ENCODE peak calls at places on chromosome 10, in eight cellular contexts. One of them, this sample, is unnamed.

GRCh38 chr10:62443866-62444265 is 69.7 kb downstream of the ZNF365 start:
- DNase-seq in putamen: no peak
- DNase-seq in naive B cell: no peak
- DNase-seq in NCI-H2029: no peak
- DNase-seq in endothelial cell: no peak
- DNase-seq in chondrocyte: no peak
- DNase-seq in CD8-positive, alpha-beta T cell: no peak
- DNase-seq in hypothalamus: no peak
- DNase-seq in this sample: peak

GRCh38 chr10:48400129-48400849 is 93.8 kb downstream of the MAPK8 start:
- DNase-seq in CD8-positive, alpha-beta T cell: no peak
- DNase-seq in putamen: no peak
- DNase-seq in naive B cell: no peak
- DNase-seq in hypothalamus: no peak
- DNase-seq in endothelial cell: no peak
- DNase-seq in NCI-H2029: no peak
- DNase-seq in chondrocyte: no peak
- DNase-seq in this sample: peak

GRCh38 chr10:76497671-76498070 is 1066.2 kb downstream of the LRMDA start:
- DNase-seq in chondrocyte: no peak
- DNase-seq in CD8-positive, alpha-beta T cell: no peak
- DNase-seq in naive B cell: no peak
- DNase-seq in endothelial cell: no peak
- DNase-seq in putamen: no peak
- DNase-seq in hypothalamus: no peak
- DNase-seq in NCI-H2029: no peak
- DNase-seq in this sample: no peak

GRCh38 chr10:5545778-5546710 is 21.3 kb downstream of the CALML3 start:
- DNase-seq in hypothalamus: no peak
- DNase-seq in CD8-positive, alpha-beta T cell: no peak
- DNase-seq in NCI-H2029: peak
- DNase-seq in naive B cell: no peak
- DNase-seq in endothelial cell: no peak
- DNase-seq in putamen: peak
- DNase-seq in chondrocyte: peak
- DNase-seq in this sample: peak

GRCh38 chr10:49592726-49593563 is 17.2 kb upstream of the SLC18A3 start:
- DNase-seq in NCI-H2029: peak
- DNase-seq in putamen: peak
- DNase-seq in naive B cell: peak
- DNase-seq in hypothalamus: peak
- DNase-seq in endothelial cell: peak
- DNase-seq in CD8-positive, alpha-beta T cell: peak
- DNase-seq in chondrocyte: no peak
- DNase-seq in this sample: peak

GRCh38 chr10:93410697-93411348 is 71.3 kb downstream of the MYOF start:
- DNase-seq in naive B cell: no peak
- DNase-seq in CD8-positive, alpha-beta T cell: no peak
- DNase-seq in endothelial cell: no peak
- DNase-seq in chondrocyte: no peak
- DNase-seq in NCI-H2029: no peak
- DNase-seq in hypothalamus: no peak
- DNase-seq in putamen: no peak
- DNase-seq in this sample: no peak

GRCh38 chr10:36738738-36739431 is 386.5 kb upstream of the ANKRD30A start:
- DNase-seq in endothelial cell: no peak
- DNase-seq in CD8-positive, alpha-beta T cell: no peak
- DNase-seq in hypothalamus: no peak
- DNase-seq in naive B cell: no peak
- DNase-seq in putamen: no peak
- DNase-seq in NCI-H2029: no peak
- DNase-seq in chondrocyte: no peak
- DNase-seq in this sample: no peak

GRCh38 chr10:5546891-5547683 is 22.3 kb downstream of the CALML3 start:
- DNase-seq in endothelial cell: no peak
- DNase-seq in putamen: no peak
- DNase-seq in naive B cell: no peak
- DNase-seq in NCI-H2029: peak
- DNase-seq in hypothalamus: no peak
- DNase-seq in chondrocyte: peak
- DNase-seq in CD8-positive, alpha-beta T cell: no peak
- DNase-seq in this sample: peak

GRCh38 chr10:50788951-50789904 is 49.5 kb downstream of the ASAH2B start:
- DNase-seq in CD8-positive, alpha-beta T cell: no peak
- DNase-seq in naive B cell: no peak
- DNase-seq in endothelial cell: no peak
- DNase-seq in chondrocyte: no peak
- DNase-seq in hypothalamus: no peak
- DNase-seq in NCI-H2029: no peak
- DNase-seq in putamen: no peak
- DNase-seq in this sample: peak

GRCh38 chr10:127195041-127195506 is 1.3 kb downstream of the INSYN2A start:
- DNase-seq in endothelial cell: peak
- DNase-seq in hypothalamus: no peak
- DNase-seq in naive B cell: no peak
- DNase-seq in chondrocyte: no peak
- DNase-seq in NCI-H2029: no peak
- DNase-seq in CD8-positive, alpha-beta T cell: no peak
- DNase-seq in putamen: no peak
- DNase-seq in this sample: no peak

GRCh38 chr10:29736325-29737208 is 101.8 kb upstream of the SVIL start:
- DNase-seq in putamen: no peak
- DNase-seq in hypothalamus: no peak
- DNase-seq in chondrocyte: no peak
- DNase-seq in endothelial cell: peak
- DNase-seq in CD8-positive, alpha-beta T cell: peak
- DNase-seq in naive B cell: no peak
- DNase-seq in NCI-H2029: no peak
- DNase-seq in this sample: peak

GRCh38 chr10:31099664-31100063 is 68.0 kb upstream of the ZNF438 start:
- DNase-seq in putamen: no peak
- DNase-seq in naive B cell: no peak
- DNase-seq in hypothalamus: no peak
- DNase-seq in endothelial cell: no peak
- DNase-seq in chondrocyte: no peak
- DNase-seq in CD8-positive, alpha-beta T cell: no peak
- DNase-seq in NCI-H2029: no peak
- DNase-seq in this sample: peak

GRCh38 chr10:61971016-61971350 is 69.5 kb downstream of the ARID5B start:
- DNase-seq in NCI-H2029: no peak
- DNase-seq in CD8-positive, alpha-beta T cell: no peak
- DNase-seq in naive B cell: no peak
- DNase-seq in putamen: no peak
- DNase-seq in endothelial cell: no peak
- DNase-seq in chondrocyte: no peak
- DNase-seq in hypothalamus: no peak
- DNase-seq in this sample: peak

GRCh38 chr10:29007748-29008610 is 280.9 kb upstream of the LYZL1 start:
- DNase-seq in hypothalamus: no peak
- DNase-seq in naive B cell: no peak
- DNase-seq in endothelial cell: no peak
- DNase-seq in chondrocyte: no peak
- DNase-seq in NCI-H2029: no peak
- DNase-seq in CD8-positive, alpha-beta T cell: no peak
- DNase-seq in putamen: no peak
- DNase-seq in this sample: peak

GRCh38 chr10:81876253-81876731 is 1.3 kb downstream of the NRG3 start:
- DNase-seq in putamen: peak
- DNase-seq in hypothalamus: peak
- DNase-seq in naive B cell: no peak
- DNase-seq in endothelial cell: peak
- DNase-seq in NCI-H2029: no peak
- DNase-seq in chondrocyte: peak
- DNase-seq in CD8-positive, alpha-beta T cell: no peak
- DNase-seq in this sample: no peak

This sample was measured in RPMI7951.